ENCODE peak calls at places on chromosomes 5 and 9, in four cellular contexts. L is esophagus squamous epithelium, N is prostate gland, G is IMR-90. T is an unnamed sample.

GRCh38 chr9:136284951-136285350 is 18.9 kb downstream of the CCDC187 start:
- DNase-seq in L (no peak), N (no peak), G (no peak), T (no peak)

GRCh38 chr9:34590376-34591090 is 1.0 kb upstream of the CNTFR start:
- DNase-seq in L (no peak), N (no peak), G (no peak), T (peak; percentile 76)

GRCh38 chr5:132094393-132095076 is 20.9 kb downstream of the CSF2 start:
- DNase-seq in L (no peak), N (no peak), G (peak; percentile 99), T (no peak)

GRCh38 chr5:172145870-172146747 is 41.9 kb downstream of the STK10 start:
- DNase-seq in L (no peak), N (no peak), G (no peak), T (no peak)

GRCh38 chr9:107430071-107430470 is 59.5 kb downstream of the KLF4 start:
- DNase-seq in L (no peak), N (no peak), G (no peak), T (no peak)

GRCh38 chr9:82613516-82613915 is 449.4 kb downstream of the RASEF start:
- DNase-seq in L (no peak), N (no peak), G (no peak), T (no peak)

GRCh38 chr5:131595088-131596033 is 39.7 kb downstream of the RAPGEF6 start:
- DNase-seq in L (no peak), N (no peak), G (no peak), T (no peak)

GRCh38 chr5:21031001-21031400 is 1043.0 kb upstream of the CDH18 start:
- DNase-seq in L (no peak), N (no peak), G (no peak), T (no peak)

GRCh38 chr5:140240987-140241706 is 61.8 kb downstream of the PFDN1 start:
- DNase-seq in L (no peak), N (peak; percentile 87), G (peak; percentile 92), T (peak; percentile 89)

GRCh38 chr9:16521868-16522381 is 348.5 kb downstream of the BNC2 start:
- DNase-seq in L (no peak), N (no peak), G (peak; percentile 94), T (no peak)

GRCh38 chr9:85430659-85431370 is 310.9 kb downstream of the AGTPBP1 start:
- DNase-seq in L (no peak), N (no peak), G (no peak), T (no peak)

GRCh38 chr5:147073098-147073497 is 161.7 kb upstream of the STK32A start:
- DNase-seq in L (no peak), N (no peak), G (no peak), T (no peak)

GRCh38 chr5:65101706-65102105 is 333.0 kb downstream of the CWC27 start:
- DNase-seq in L (no peak), N (no peak), G (peak; percentile 70), T (no peak)

GRCh38 chr9:136501686-136502085 is 18.8 kb upstream of the SEC16A start:
- DNase-seq in L (no peak), N (no peak), G (no peak), T (no peak)

GRCh38 chr9:9819886-9820285 is 792.9 kb downstream of the PTPRD start:
- DNase-seq in L (no peak), N (no peak), G (no peak), T (no peak)

GRCh38 chr5:1174122-1174936 is 27.1 kb upstream of the SLC6A19 start:
- DNase-seq in L (no peak), N (peak; percentile 61), G (peak; percentile 74), T (peak; percentile 86)

GRCh38 chr9:98024702-98025101 is 31.8 kb upstream of the NANS start:
- DNase-seq in L (no peak), N (no peak), G (no peak), T (no peak)

GRCh38 chr5:157046041-157046440 is 12.9 kb downstream of the HAVCR1 start:
- DNase-seq in L (no peak), N (no peak), G (no peak), T (no peak)

GRCh38 chr9:134178781-134179551 is 14.6 kb upstream of the RNU6ATAC start:
- DNase-seq in L (no peak), N (no peak), G (no peak), T (peak; percentile 48)

GRCh38 chr5:102863058-102863457 is 108.0 kb downstream of the PAM start:
- DNase-seq in L (no peak), N (no peak), G (no peak), T (no peak)

GRCh38 chr9:6566409-6567139 is 79.0 kb downstream of the GLDC start:
- DNase-seq in L (no peak), N (no peak), G (peak; percentile 99), T (no peak)

GRCh38 chr9:89223398-89223977 is 44.9 kb upstream of the SHC3 start:
- DNase-seq in L (no peak), N (no peak), G (no peak), T (no peak)

GRCh38 chr5:31963358-31963757 is 210.8 kb downstream of the GOLPH3 start:
- DNase-seq in L (no peak), N (no peak), G (no peak), T (no peak)

GRCh38 chr5:54309751-54310432 is 481 bp downstream of the ARL15 start:
- DNase-seq in L (no peak), N (peak; percentile 43), G (peak; percentile 10), T (peak; percentile 66)

GRCh38 chr9:137095664-137096517 is 9.1 kb downstream of the MAN1B1 start:
- DNase-seq in L (no peak), N (no peak), G (no peak), T (peak; percentile 89)

GRCh38 chr5:56142233-56142619 is 90.9 kb downstream of the ANKRD55 start:
- DNase-seq in L (no peak), N (no peak), G (no peak), T (no peak)

GRCh38 chr9:16033921-16034320 is 481.1 kb downstream of the CCDC171 start:
- DNase-seq in L (no peak), N (no peak), G (no peak), T (no peak)

GRCh38 chr5:177147239-177147638 is 13.7 kb downstream of the NSD1 start:
- DNase-seq in L (no peak), N (no peak), G (peak; percentile 63), T (no peak)

GRCh38 chr9:132409828-132410528 is at the start of gene CFAP77:
- DNase-seq in L (no peak), N (no peak), G (peak; percentile 39), T (peak; percentile 60)

GRCh38 chr5:168592014-168592368 is 12.8 kb upstream of the PANK3 start:
- DNase-seq in L (no peak), N (peak; percentile 83), G (peak; percentile 35), T (no peak)

GRCh38 chr5:176614805-176615478 is 5.0 kb upstream of the GPRIN1 start:
- DNase-seq in L (no peak), N (no peak), G (peak; percentile 88), T (no peak)

GRCh38 chr9:129038109-129038852 is 1.9 kb downstream of the MIGA2 start:
- DNase-seq in L (no peak), N (no peak), G (no peak), T (no peak)
- H3K27ac ChIP-seq in L (peak overlapping the region; percentile 88), N (peak overlapping the region; percentile 35), G (no peak overlapping the region), T (peak overlapping the region; percentile 89)

DNA sequence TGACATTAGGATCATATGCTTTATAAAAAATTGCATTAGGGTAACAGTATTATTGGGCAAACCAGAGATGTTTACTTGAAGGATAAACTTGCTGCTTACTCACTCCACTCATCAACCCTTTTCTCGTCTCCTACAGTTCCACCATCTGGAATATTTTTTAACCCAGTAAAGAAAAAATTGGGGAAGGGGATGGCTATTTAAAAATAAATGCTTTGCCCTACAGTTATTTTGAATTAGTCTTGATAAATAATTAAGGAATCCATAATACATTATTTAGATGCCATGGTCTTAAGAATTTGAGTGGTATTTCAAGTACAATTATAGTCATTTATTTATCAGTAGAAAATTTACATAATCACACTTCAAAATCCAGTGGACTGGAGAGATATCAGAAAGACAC is 225.8 kb downstream of the MEF2C start:
- DNase-seq in L (no peak), N (no peak), G (no peak), T (no peak)
- TF ChIP-seq CTCF in L (no peak), N (no peak), G (no peak), T (no peak)

GRCh38 chr9:365451-365850 is 150.8 kb downstream of the DOCK8 start:
- DNase-seq in L (no peak), N (no peak), G (no peak), T (no peak)
- H3K36me3 ChIP-seq in L (no peaks in the 10 kb centered on the region), N (no peaks in the 10 kb centered on the region), G (no peaks in the 10 kb centered on the region), T (no peaks in the 10 kb centered on the region)

DNA sequence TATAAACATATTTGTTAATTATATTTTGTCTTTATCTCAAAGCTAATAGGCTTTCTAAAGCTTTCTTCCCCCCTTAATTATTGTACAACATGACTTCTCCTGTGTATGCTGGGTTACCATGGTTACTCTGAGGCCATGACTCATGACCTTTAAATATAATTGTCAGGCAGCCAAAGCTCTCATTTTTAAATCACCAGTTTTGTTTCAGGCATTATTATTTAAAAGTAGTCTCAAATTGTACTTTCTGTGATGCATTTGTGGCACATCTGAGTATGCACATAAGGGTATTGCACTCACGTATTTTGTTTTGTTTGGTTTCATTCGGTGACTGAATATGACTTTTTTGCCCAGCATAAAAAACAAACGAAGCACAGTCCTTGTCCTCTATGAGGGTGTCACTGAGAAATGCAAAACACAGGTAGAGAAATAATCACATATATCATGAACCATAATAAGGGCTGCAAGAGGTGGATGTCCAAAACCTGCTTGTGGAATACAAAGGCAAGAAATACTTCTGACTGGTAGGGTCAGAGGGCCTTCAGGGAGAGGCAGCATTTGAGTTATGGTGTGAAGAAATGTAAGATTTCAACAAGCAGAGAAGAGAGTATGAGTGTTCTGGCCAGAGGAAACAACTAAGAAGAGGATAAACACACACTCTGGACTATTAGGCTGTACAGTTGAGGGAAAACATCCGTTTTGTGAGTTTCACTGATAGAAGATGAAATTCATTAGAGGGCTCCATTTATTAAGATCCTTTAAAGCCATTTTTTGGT is 2.1 kb downstream of the CCDC192 start:
- DNase-seq in L (no peak), N (no peak), G (peak; percentile 86), T (no peak)
- H3K27ac ChIP-seq in L (no peak overlapping the region), N (no peak overlapping the region), G (no peak overlapping the region), T (no peak overlapping the region)

GRCh38 chr9:124437086-124437485 is 13.2 kb upstream of the ADGRD2 start:
- DNase-seq in L (no peak), N (no peak), G (no peak), T (no peak)

GRCh38 chr9:124436320-124436719 is 13.9 kb upstream of the ADGRD2 start:
- DNase-seq in L (no peak), N (no peak), G (no peak), T (no peak)

GRCh38 chr9:124439086-124439485 is 11.2 kb upstream of the ADGRD2 start:
- DNase-seq in L (no peak), N (no peak), G (no peak), T (no peak)

GRCh38 chr9:124439661-124440243 is 10.5 kb upstream of the ADGRD2 start:
- DNase-seq in L (no peak), N (no peak), G (no peak), T (no peak)

DNA sequence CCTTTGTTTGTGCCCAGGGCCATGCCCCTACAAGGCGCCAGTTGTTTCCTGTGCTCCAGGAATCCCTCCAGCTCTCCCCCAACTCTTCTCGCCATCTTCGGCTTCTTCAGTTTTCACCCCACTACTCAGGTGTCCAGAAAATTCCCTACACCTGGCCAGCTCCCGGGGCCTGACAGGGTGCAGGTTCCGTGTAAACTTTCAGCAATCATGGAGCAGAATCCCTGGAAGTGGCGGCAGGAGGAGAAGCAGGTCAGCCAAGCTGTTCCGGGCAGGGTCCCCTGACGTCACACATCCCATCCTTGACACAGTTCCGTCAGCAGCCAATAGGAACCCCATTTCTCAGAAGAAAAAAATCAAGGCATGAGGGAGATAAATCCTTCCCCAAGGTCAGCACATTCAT is 12.2 kb upstream of the ADGRD2 start:
- DNase-seq in L (no peak), N (no peak), G (no peak), T (no peak)
- TF ChIP-seq CTCF in L (no peak), N (no peak), G (no peak), T (no peak)

GRCh38 chr9:92293075-92293354 is 482 bp downstream of the IARS1 start:
- DNase-seq in L (no peak), N (no peak), G (no peak), T (no peak)
- H3K36me3 ChIP-seq in L (peaks cover 8% of the 10 kb centered on the region), N (no peaks in the 10 kb centered on the region), G (peaks cover 4% of the 10 kb centered on the region), T (peaks cover 13% of the 10 kb centered on the region)